ENCODE peak calls at places on chromosomes 1 and 21, in four cellular contexts. G is A549, X is substantia nigra, K is SJSA1. E is an unnamed sample.

GRCh38 chr1:178258521-178258920 is 164.6 kb downstream of the RASAL2 start:
- DNase-seq in K (no peak), X (no peak), G (no peak), E (no peak)

GRCh38 chr1:86380257-86380861 is 15.8 kb downstream of the ODF2L start:
- DNase-seq in K (peak; percentile 45), X (no peak), G (peak; percentile 16), E (no peak)

GRCh38 chr1:33640114-33640660 is 167.7 kb downstream of the ZSCAN20 start:
- DNase-seq in G (no peak), X (no peak), K (no peak), E (no peak)

GRCh38 chr1:59682405-59683080 is 132.2 kb upstream of the HOOK1 start:
- DNase-seq in K (no peak), X (no peak), G (no peak), E (no peak)

GRCh38 chr1:90724926-90725325 is 7.8 kb upstream of the BARHL2 start:
- DNase-seq in X (no peak), G (no peak), K (no peak), E (no peak)

GRCh38 chr1:18091660-18092446 is 15.7 kb upstream of the IGSF21 start:
- DNase-seq in X (no peak), K (peak; percentile 9), G (no peak), E (peak; percentile 20)

GRCh38 chr21:37574751-37575150 is 208.2 kb downstream of the DYRK1A start:
- DNase-seq in G (no peak), K (no peak), X (no peak), E (no peak)

GRCh38 chr1:61183471-61184034 is 101.2 kb downstream of the NFIA start:
- DNase-seq in X (no peak), G (no peak), K (peak; percentile 6), E (peak; percentile 38)

GRCh38 chr1:12153181-12153785 is 13.5 kb upstream of the TNFRSF1B start:
- DNase-seq in G (no peak), X (no peak), K (peak; percentile 65), E (peak; percentile 69)

GRCh38 chr1:68329096-68329835 is 96.9 kb upstream of the WLS start:
- DNase-seq in G (no peak), K (no peak), X (no peak), E (no peak)

GRCh38 chr1:222095606-222096475 is 354.0 kb upstream of the DUSP10 start:
- DNase-seq in G (peak; percentile 12), K (peak; percentile 24), X (no peak), E (peak; percentile 23)

GRCh38 chr1:235326719-235327558 is 1.0 kb downstream of the ARID4B start:
- DNase-seq in G (peak; percentile 22), X (peak; percentile 26), K (peak; percentile 47), E (no peak)

GRCh38 chr1:1899967-1900327 is 9.1 kb upstream of the GNB1 start:
- DNase-seq in X (no peak), G (no peak), K (no peak), E (no peak)

GRCh38 chr1:18041685-18042355 is 65.8 kb upstream of the IGSF21 start:
- DNase-seq in X (no peak), K (no peak), G (no peak), E (no peak)

GRCh38 chr1:106366627-106367319 is 689.7 kb upstream of the PRMT6 start:
- DNase-seq in X (no peak), K (no peak), G (no peak), E (no peak)

GRCh38 chr1:167342846-167343245 is 122.2 kb downstream of the POU2F1 start:
- DNase-seq in G (peak; percentile 7), X (no peak), K (no peak), E (no peak)

GRCh38 chr1:237712082-237712481 is 178.6 kb downstream of the ZP4 start:
- DNase-seq in X (no peak), K (no peak), G (no peak), E (no peak)

GRCh38 chr1:11072216-11072917 is 12.5 kb upstream of the SRM start:
- DNase-seq in G (no peak), X (no peak), K (no peak), E (no peak)

GRCh38 chr1:97364086-97364485 is 556.7 kb downstream of the DPYD start:
- DNase-seq in G (no peak), K (peak; percentile 47), X (no peak), E (no peak)

GRCh38 chr1:246279402-246279801 is 227.7 kb downstream of the SMYD3 start:
- DNase-seq in X (no peak), K (no peak), G (no peak), E (no peak)

GRCh38 chr1:117077267-117077666 is 17.1 kb downstream of the TTF2 start:
- DNase-seq in K (peak; percentile 50), G (no peak), X (no peak), E (no peak)

GRCh38 chr1:101028466-101028865 is 2.9 kb upstream of the DPH5 start:
- DNase-seq in X (no peak), G (no peak), K (no peak), E (no peak)

GRCh38 chr1:101026394-101026788 is 807 bp upstream of the DPH5 start:
- DNase-seq in G (no peak), X (no peak), K (no peak), E (no peak)

GRCh38 chr1:101025680-101026393 is at the start of gene DPH5:
- DNase-seq in X (peak; percentile 81), G (peak; percentile 28), K (peak; percentile 92), E (peak; percentile 75)

GRCh38 chr1:101027194-101027772 is 1.7 kb upstream of the DPH5 start:
- DNase-seq in G (no peak), K (no peak), X (no peak), E (no peak)

DNA sequence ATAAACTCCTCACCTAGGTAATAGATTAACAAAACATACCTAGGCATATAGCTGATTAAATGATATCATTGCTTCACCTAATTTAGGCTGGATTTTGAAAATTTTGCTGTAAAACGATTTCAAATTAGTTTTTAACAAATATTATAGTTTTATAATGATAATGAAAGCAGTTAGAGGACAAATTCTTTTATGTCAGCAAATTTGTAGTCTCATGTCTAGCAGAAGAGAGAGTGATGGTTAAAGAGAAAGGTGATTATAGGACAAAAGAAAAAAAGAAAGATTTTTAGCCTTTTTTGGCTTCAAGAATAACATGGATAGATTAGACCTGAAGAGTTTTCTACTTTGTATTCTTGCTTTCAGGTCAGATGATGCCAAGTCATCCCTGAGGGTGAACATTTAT is 3.6 kb upstream of the DPH5 start:
- DNase-seq in X (no peak), G (no peak), K (no peak), E (no peak)
- H3K27ac ChIP-seq in X (no peak overlapping the region), G (no peak overlapping the region), K (no peak overlapping the region), E (no peak overlapping the region)

GRCh38 chr1:212532469-212533235 is 75.9 kb upstream of the ATF3 start:
- DNase-seq in X (no peak), G (no peak), K (no peak), E (no peak)
- H3K27ac ChIP-seq in X (no peak overlapping the region), G (no peak overlapping the region), K (no peak overlapping the region), E (no peak overlapping the region)

GRCh38 chr1:53131590-53131938 is 10.9 kb downstream of the SLC1A7 start:
- DNase-seq in G (no peak), K (no peak), X (no peak), E (no peak)

GRCh38 chr1:53130878-53131589 is 11.4 kb downstream of the SLC1A7 start:
- DNase-seq in G (no peak), X (no peak), K (no peak), E (no peak)

GRCh38 chr1:53128401-53128800 is 14.0 kb downstream of the SLC1A7 start:
- DNase-seq in K (no peak), G (no peak), X (no peak), E (no peak)

GRCh38 chr1:53130598-53130877 is 11.9 kb downstream of the SLC1A7 start:
- DNase-seq in X (no peak), G (no peak), K (no peak), E (no peak)

DNA sequence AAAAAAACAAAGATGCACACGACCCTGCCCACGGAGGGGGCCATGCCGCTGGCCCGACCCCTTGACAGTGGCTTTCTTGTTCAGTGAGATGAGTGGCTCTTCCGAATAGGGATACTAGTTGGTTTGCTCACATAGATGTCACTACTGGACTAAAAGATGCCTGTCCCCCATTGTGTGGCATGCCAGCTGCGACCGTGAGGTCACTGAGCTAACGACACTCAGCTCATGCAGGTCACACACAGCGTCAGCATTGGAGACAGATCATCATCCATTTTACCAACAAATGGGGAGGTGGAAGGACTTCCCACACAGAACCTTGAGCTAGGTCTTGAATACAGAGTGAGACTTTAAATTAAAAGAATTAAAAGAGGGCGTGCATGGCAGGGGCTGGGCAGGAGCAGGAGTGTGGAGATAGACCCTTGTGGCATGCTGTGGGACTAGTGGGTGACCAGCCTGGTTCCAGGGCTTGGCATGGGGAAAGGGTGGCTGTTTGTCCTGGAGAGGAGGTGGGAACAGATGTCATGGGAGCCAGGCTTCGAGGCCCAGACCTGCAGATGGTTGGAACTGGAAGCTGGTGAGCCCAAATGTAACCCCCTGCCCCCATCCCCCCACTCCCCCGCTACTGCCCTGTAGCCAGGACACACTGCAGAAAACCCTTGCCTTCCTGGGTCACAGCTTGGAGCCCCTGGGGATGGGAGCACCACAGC is 12.4 kb downstream of the SLC1A7 start:
- DNase-seq in X (no peak), K (no peak), G (no peak), E (no peak)
- H3K27ac ChIP-seq in X (no peak overlapping the region), K (no peak overlapping the region), G (peak overlapping the region; percentile 39), E (no peak overlapping the region)

DNA sequence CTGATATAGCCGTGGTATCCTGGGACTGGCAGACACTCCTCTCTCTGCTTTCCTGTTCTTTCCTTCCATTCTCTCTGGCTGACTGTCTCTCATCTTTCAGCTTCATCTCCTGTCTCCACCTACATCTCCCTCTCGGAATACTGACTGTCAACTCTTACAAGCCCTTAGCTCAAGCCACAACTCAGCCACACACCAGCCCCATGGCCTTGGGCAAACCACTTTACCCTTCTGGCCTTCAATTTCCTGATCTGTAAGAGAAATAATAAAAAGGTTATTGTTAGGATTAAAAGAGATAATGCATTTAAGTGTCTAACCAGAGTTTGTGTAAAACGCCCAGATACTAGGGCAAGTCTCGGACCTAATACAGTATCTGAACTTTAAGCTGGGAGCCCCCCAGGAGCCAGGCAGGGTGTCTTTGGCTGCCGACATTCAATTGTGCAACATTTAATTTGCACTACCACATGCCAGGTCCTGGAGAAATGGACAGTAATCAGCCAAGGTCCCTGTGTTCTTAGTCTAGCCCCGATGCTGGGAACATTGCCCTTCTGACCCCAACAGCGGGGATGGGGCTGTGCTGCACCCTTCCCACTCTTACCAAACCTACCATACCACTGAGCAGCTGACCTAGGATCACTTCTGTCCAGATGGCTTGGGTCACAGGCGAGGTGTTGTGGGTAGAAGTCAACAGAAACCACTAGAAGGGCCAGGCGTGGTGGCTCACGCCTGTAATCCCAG is 5.1 kb downstream of the ECHDC2 start:
- DNase-seq in K (no peak), X (no peak), G (no peak), E (peak; percentile 25)
- H3K27ac ChIP-seq in K (no peak overlapping the region), X (no peak overlapping the region), G (no peak overlapping the region), E (no peak overlapping the region)

DNA sequence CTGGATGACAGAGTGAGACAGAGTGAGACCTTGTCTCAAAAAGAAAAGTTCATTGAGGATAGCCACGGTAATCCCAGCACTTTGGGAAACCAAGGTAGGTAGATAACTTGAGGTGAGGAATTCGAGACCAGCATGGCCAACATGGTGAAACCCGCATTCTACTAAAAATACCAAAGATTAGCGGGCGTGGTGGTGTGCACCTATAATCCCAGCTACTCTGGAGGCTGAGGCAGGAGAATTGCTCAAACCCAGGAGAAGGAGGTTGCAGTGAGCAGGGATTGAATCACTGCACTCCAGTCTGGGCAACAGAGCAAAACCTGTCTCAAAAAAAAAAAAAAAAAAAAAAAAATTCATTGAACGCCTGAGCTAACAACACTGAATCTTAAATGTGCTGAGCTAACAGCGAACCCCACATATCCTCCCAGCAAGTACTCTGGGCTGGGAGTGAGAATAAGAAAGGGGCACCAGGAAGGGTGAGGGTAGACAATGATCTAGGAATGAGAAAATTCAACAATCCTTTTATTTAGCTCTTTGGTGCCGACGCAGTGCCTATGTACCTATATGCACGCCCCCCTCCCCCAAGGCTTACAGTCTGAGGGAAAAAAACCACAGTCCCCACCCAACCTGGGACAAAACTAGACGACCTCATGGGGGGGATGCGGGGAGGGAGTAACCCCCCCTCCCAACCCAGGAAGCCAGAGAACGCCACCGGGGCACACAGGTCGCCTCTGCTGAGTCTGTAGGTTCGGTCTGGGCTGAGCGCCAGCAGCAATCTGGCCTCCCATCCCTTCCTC is 1.4 kb upstream of the CACNA1S start:
- DNase-seq in G (no peak), K (no peak), X (no peak), E (no peak)
- H3K27ac ChIP-seq in G (peak overlapping the region; percentile 89), K (no peak overlapping the region), X (no peak overlapping the region), E (no peak overlapping the region)

E was measured in tibial nerve.